ENCODE peak calls at places on chromosome 1, in ten cellular contexts. One of them, this sample, is unnamed.

GRCh38 chr1:55368698-55369097 is 153.5 kb upstream of the USP24 start:
- DNase-seq in Calu3: no peak
- DNase-seq in cardiac muscle cell: no peak
- DNase-seq in GM10248: no peak
- DNase-seq in HCT116: no peak
- DNase-seq in astrocyte: no peak
- DNase-seq in AG09319: no peak
- DNase-seq in heart left ventricle: no peak
- DNase-seq in bronchial epithelial cell: no peak
- DNase-seq in ovary: no peak
- DNase-seq in this sample: no peak

GRCh38 chr1:2632561-2633361 is at the start of gene MMEL1:
- DNase-seq in Calu3: no peak
- DNase-seq in cardiac muscle cell: no peak
- DNase-seq in GM10248: peak
- DNase-seq in HCT116: no peak
- DNase-seq in astrocyte: no peak
- DNase-seq in AG09319: no peak
- DNase-seq in heart left ventricle: no peak
- DNase-seq in bronchial epithelial cell: no peak
- DNase-seq in ovary: no peak
- DNase-seq in this sample: no peak

GRCh38 chr1:35298464-35298863 is 30.0 kb downstream of the ZMYM4 start:
- DNase-seq in Calu3: peak
- DNase-seq in cardiac muscle cell: peak
- DNase-seq in GM10248: peak
- DNase-seq in HCT116: no peak
- DNase-seq in astrocyte: peak
- DNase-seq in AG09319: no peak
- DNase-seq in heart left ventricle: no peak
- DNase-seq in bronchial epithelial cell: peak
- DNase-seq in ovary: peak
- DNase-seq in this sample: peak

GRCh38 chr1:109357673-109358072 is 40.0 kb downstream of the SORT1 start:
- DNase-seq in Calu3: no peak
- DNase-seq in cardiac muscle cell: peak
- DNase-seq in GM10248: no peak
- DNase-seq in HCT116: no peak
- DNase-seq in astrocyte: no peak
- DNase-seq in AG09319: no peak
- DNase-seq in heart left ventricle: no peak
- DNase-seq in bronchial epithelial cell: no peak
- DNase-seq in ovary: no peak
- DNase-seq in this sample: peak

GRCh38 chr1:155062151-155062686 is 1.3 kb upstream of the EFNA4 start:
- DNase-seq in Calu3: no peak
- DNase-seq in cardiac muscle cell: no peak
- DNase-seq in GM10248: no peak
- DNase-seq in HCT116: no peak
- DNase-seq in astrocyte: no peak
- DNase-seq in AG09319: no peak
- DNase-seq in heart left ventricle: peak
- DNase-seq in bronchial epithelial cell: no peak
- DNase-seq in ovary: peak
- DNase-seq in this sample: no peak

GRCh38 chr1:55285849-55286248 is 70.7 kb upstream of the USP24 start:
- DNase-seq in Calu3: no peak
- DNase-seq in cardiac muscle cell: no peak
- DNase-seq in GM10248: no peak
- DNase-seq in HCT116: peak
- DNase-seq in astrocyte: no peak
- DNase-seq in AG09319: no peak
- DNase-seq in heart left ventricle: no peak
- DNase-seq in bronchial epithelial cell: peak
- DNase-seq in ovary: no peak
- DNase-seq in this sample: no peak

GRCh38 chr1:109764561-109765482 is 1.1 kb upstream of the EPS8L3 start:
- DNase-seq in Calu3: no peak
- DNase-seq in cardiac muscle cell: no peak
- DNase-seq in GM10248: no peak
- DNase-seq in HCT116: no peak
- DNase-seq in astrocyte: no peak
- DNase-seq in AG09319: no peak
- DNase-seq in heart left ventricle: no peak
- DNase-seq in bronchial epithelial cell: no peak
- DNase-seq in ovary: peak
- DNase-seq in this sample: no peak

GRCh38 chr1:183370399-183371058 is 47.7 kb downstream of the NMNAT2 start:
- DNase-seq in Calu3: peak
- DNase-seq in cardiac muscle cell: no peak
- DNase-seq in GM10248: no peak
- DNase-seq in HCT116: no peak
- DNase-seq in astrocyte: no peak
- DNase-seq in AG09319: no peak
- DNase-seq in heart left ventricle: no peak
- DNase-seq in bronchial epithelial cell: peak
- DNase-seq in ovary: no peak
- DNase-seq in this sample: no peak

DNA sequence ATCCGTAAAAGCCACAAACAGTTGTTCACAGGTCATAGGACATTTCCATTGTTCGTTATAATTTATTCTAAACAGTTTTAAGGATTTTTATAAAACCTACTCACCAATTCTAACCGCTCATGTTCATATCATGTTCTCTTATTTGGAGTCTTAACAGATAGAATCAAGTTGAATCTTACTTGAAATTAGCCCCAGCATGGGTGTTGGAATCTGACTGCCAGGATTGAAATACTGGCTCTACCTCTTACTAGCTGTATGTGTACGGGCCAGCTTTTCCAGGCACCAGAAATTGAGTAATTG is 78.2 kb upstream of the GPR88 start:
- DNase-seq in Calu3: no peak
- DNase-seq in cardiac muscle cell: no peak
- DNase-seq in GM10248: no peak
- DNase-seq in HCT116: no peak
- DNase-seq in astrocyte: no peak
- DNase-seq in AG09319: no peak
- DNase-seq in heart left ventricle: no peak
- DNase-seq in bronchial epithelial cell: no peak
- DNase-seq in ovary: no peak
- DNase-seq in this sample: no peak
- TF ChIP-seq CTCF in Calu3: no peak
- TF ChIP-seq CTCF in cardiac muscle cell: no peak
- TF ChIP-seq CTCF in GM10248: no peak
- TF ChIP-seq CTCF in HCT116: no peak
- TF ChIP-seq CTCF in astrocyte: no peak
- TF ChIP-seq CTCF in AG09319: no peak
- TF ChIP-seq CTCF in heart left ventricle: no peak
- TF ChIP-seq CTCF in bronchial epithelial cell: no peak
- TF ChIP-seq CTCF in ovary: no peak
- TF ChIP-seq CTCF in this sample: no peak

GRCh38 chr1:177185209-177185608 is 14.5 kb downstream of the BRINP2 start:
- DNase-seq in Calu3: peak
- DNase-seq in cardiac muscle cell: no peak
- DNase-seq in GM10248: no peak
- DNase-seq in HCT116: peak
- DNase-seq in astrocyte: no peak
- DNase-seq in AG09319: no peak
- DNase-seq in heart left ventricle: no peak
- DNase-seq in bronchial epithelial cell: peak
- DNase-seq in ovary: no peak
- DNase-seq in this sample: peak
- TF ChIP-seq CTCF in Calu3: peak
- TF ChIP-seq CTCF in cardiac muscle cell: peak
- TF ChIP-seq CTCF in GM10248: no peak
- TF ChIP-seq CTCF in HCT116: peak
- TF ChIP-seq CTCF in astrocyte: peak
- TF ChIP-seq CTCF in AG09319: peak
- TF ChIP-seq CTCF in heart left ventricle: peak
- TF ChIP-seq CTCF in bronchial epithelial cell: peak
- TF ChIP-seq CTCF in ovary: no peak
- TF ChIP-seq CTCF in this sample: peak

GRCh38 chr1:39639333-39640130 is at the start of gene HEYL:
- DNase-seq in Calu3: peak
- DNase-seq in cardiac muscle cell: peak
- DNase-seq in GM10248: peak
- DNase-seq in HCT116: peak
- DNase-seq in astrocyte: no peak
- DNase-seq in AG09319: no peak
- DNase-seq in heart left ventricle: peak
- DNase-seq in bronchial epithelial cell: peak
- DNase-seq in ovary: no peak
- DNase-seq in this sample: peak
- TF ChIP-seq CTCF in Calu3: no peak
- TF ChIP-seq CTCF in cardiac muscle cell: peak
- TF ChIP-seq CTCF in GM10248: peak
- TF ChIP-seq CTCF in HCT116: peak
- TF ChIP-seq CTCF in astrocyte: no peak
- TF ChIP-seq CTCF in AG09319: no peak
- TF ChIP-seq CTCF in heart left ventricle: no peak
- TF ChIP-seq CTCF in bronchial epithelial cell: peak
- TF ChIP-seq CTCF in ovary: no peak
- TF ChIP-seq CTCF in this sample: peak

GRCh38 chr1:10874351-10874750 is 77.9 kb upstream of the CASZ1 start:
- DNase-seq in Calu3: no peak
- DNase-seq in cardiac muscle cell: no peak
- DNase-seq in GM10248: no peak
- DNase-seq in HCT116: no peak
- DNase-seq in astrocyte: no peak
- DNase-seq in AG09319: no peak
- DNase-seq in heart left ventricle: no peak
- DNase-seq in bronchial epithelial cell: no peak
- DNase-seq in ovary: no peak
- DNase-seq in this sample: no peak
- TF ChIP-seq CTCF in Calu3: no peak
- TF ChIP-seq CTCF in cardiac muscle cell: no peak
- TF ChIP-seq CTCF in GM10248: no peak
- TF ChIP-seq CTCF in HCT116: no peak
- TF ChIP-seq CTCF in astrocyte: no peak
- TF ChIP-seq CTCF in AG09319: no peak
- TF ChIP-seq CTCF in heart left ventricle: no peak
- TF ChIP-seq CTCF in bronchial epithelial cell: no peak
- TF ChIP-seq CTCF in ovary: no peak
- TF ChIP-seq CTCF in this sample: no peak

DNA sequence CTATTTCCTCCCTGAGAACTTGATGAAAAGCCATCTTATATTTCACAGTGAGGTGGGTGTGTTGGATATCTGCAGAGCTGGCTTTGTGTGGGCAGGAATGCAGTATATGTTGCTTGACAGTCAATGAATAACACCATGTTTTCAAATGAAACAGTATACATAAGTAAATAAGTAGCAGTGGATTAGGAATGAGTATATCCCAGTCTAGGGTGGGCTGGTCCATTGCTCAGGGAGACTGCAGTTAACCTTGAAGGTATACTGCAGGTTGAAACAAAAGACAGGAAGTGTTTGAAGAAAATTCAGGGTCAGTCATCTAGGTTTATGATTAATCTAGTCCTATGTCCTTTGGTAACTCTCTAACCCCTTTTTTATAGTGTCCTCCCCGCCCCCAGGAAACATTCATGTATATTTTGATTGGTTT is 1.0 kb downstream of the CTTNBP2NL start:
- DNase-seq in Calu3: no peak
- DNase-seq in cardiac muscle cell: no peak
- DNase-seq in GM10248: no peak
- DNase-seq in HCT116: no peak
- DNase-seq in astrocyte: no peak
- DNase-seq in AG09319: no peak
- DNase-seq in heart left ventricle: no peak
- DNase-seq in bronchial epithelial cell: peak
- DNase-seq in ovary: no peak
- DNase-seq in this sample: no peak
- TF ChIP-seq CTCF in Calu3: no peak
- TF ChIP-seq CTCF in cardiac muscle cell: no peak
- TF ChIP-seq CTCF in GM10248: no peak
- TF ChIP-seq CTCF in HCT116: no peak
- TF ChIP-seq CTCF in astrocyte: no peak
- TF ChIP-seq CTCF in AG09319: no peak
- TF ChIP-seq CTCF in heart left ventricle: no peak
- TF ChIP-seq CTCF in bronchial epithelial cell: no peak
- TF ChIP-seq CTCF in ovary: no peak
- TF ChIP-seq CTCF in this sample: no peak

DNA sequence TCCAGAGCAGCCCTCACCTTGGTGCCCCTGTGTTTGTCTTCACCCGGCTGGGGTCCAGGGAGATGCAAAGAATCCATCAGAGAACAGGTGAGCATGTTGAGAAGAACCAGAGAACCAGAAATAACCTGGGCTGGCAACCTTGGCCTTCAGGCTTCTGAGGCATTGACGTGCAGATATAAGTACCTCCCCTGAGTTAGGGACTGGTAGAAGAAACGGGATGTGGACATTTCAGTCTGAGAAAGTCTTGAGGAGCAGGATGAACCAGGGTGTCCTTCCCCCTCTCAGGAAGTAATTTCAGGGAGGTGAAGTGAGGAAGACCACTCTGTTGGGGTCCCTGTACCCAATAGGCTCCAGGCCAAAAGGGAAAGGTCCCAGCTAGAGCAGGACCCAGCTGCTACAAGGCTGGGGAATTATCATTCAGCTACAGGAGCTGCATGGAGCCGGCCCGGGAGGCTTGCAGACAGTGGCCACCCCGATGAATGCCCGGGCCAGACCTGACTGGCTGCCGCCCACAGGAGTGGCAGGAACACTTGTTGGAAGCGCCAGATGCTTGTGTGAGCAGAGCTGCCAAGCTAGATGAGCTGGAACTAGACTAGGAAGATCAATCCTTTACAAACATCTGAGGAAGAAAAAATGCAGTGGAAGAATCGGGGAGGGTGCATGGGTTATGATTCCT is 1.7 kb upstream of the AURKAIP1 start:
- DNase-seq in Calu3: no peak
- DNase-seq in cardiac muscle cell: no peak
- DNase-seq in GM10248: no peak
- DNase-seq in HCT116: no peak
- DNase-seq in astrocyte: no peak
- DNase-seq in AG09319: no peak
- DNase-seq in heart left ventricle: no peak
- DNase-seq in bronchial epithelial cell: no peak
- DNase-seq in ovary: no peak
- DNase-seq in this sample: no peak
- TF ChIP-seq CTCF in Calu3: no peak
- TF ChIP-seq CTCF in cardiac muscle cell: no peak
- TF ChIP-seq CTCF in GM10248: no peak
- TF ChIP-seq CTCF in HCT116: no peak
- TF ChIP-seq CTCF in astrocyte: no peak
- TF ChIP-seq CTCF in AG09319: no peak
- TF ChIP-seq CTCF in heart left ventricle: no peak
- TF ChIP-seq CTCF in bronchial epithelial cell: no peak
- TF ChIP-seq CTCF in ovary: no peak
- TF ChIP-seq CTCF in this sample: no peak